ENCODE peak calls at places on chromosomes 6 and 20, in five cellular contexts. Z is left lung, M is HuH-7, E is AG09319, B is DMS 273 treated with DMSO at 0.1 percent for 48 hours. L is an unnamed sample.

GRCh38 chr6:15752820-15753219 is 90.0 kb upstream of the DTNBP1 start:
- DNase-seq in Z (no peak), M (peak; percentile 20), E (no peak), B (peak; percentile 5), L (no peak)

GRCh38 chr20:19823971-19824370 is 65.9 kb downstream of the RIN2 start:
- DNase-seq in Z (no peak), M (no peak), E (no peak), B (peak; percentile 66), L (no peak)

GRCh38 chr6:85418059-85418458 is 31.8 kb upstream of the NT5E start:
- DNase-seq in Z (no peak), M (no peak), E (no peak), B (no peak), L (no peak)

GRCh38 chr20:6277661-6278060 is 154.8 kb upstream of the FERMT1 start:
- DNase-seq in Z (no peak), M (no peak), E (no peak), B (no peak), L (no peak)

GRCh38 chr20:59776626-59777320 is 156.7 kb downstream of the SYCP2 start:
- DNase-seq in Z (no peak), M (no peak), E (no peak), B (no peak), L (no peak)

GRCh38 chr6:33205172-33206026 is 944 bp downstream of the HSD17B8 start:
- DNase-seq in Z (no peak), M (no peak), E (no peak), B (no peak), L (no peak)

GRCh38 chr6:30612687-30613248 is 4.3 kb downstream of the PPP1R10 start:
- DNase-seq in Z (no peak), M (no peak), E (no peak), B (no peak), L (no peak)

GRCh38 chr20:57661201-57662027 is 41.2 kb upstream of the ZBP1 start:
- DNase-seq in Z (peak; percentile 29), M (no peak), E (no peak), B (no peak), L (no peak)